ENCODE peak calls at places on chromosomes 2 and 18, in five cellular contexts. L is substantia nigra; G is EH; J is stimulated activated CD4-positive, alpha-beta T cell treated with anti-CD3 and anti-CD28 coated beads, Interleukin-12 subunit alpha, Interleukin-12 subunit beta, amount 100 ng/mL, for 48 hours; S is activated CD8-positive, alpha-beta memory T cell treated with anti-CD3 and anti-CD28 coated beads for 4 hours. Q is an unnamed sample.

GRCh38 chr18:22609642-22610041 is 191.9 kb upstream of the CTAGE1 start:
- DNase-seq in J (no peak), L (no peak), S (no peak), G (peak), Q (no peak)

GRCh38 chr2:240840435-240841060 is 20.5 kb upstream of the KIF1A start:
- DNase-seq in G (peak), L (no peak), S (no peak), J (no peak), Q (peak)

GRCh38 chr2:117815946-117816345 is 1.5 kb downstream of the DDX18 start:
- DNase-seq in L (no peak), G (no peak), S (no peak), J (no peak), Q (no peak)

GRCh38 chr2:8412586-8412985 is 269.3 kb upstream of the ID2 start:
- DNase-seq in G (peak), S (no peak), L (no peak), J (no peak), Q (peak)

GRCh38 chr2:236894791-236895190 is 190.9 kb upstream of the COPS8 start:
- DNase-seq in S (no peak), G (no peak), L (no peak), J (no peak), Q (no peak)

GRCh38 chr2:239727182-239727775 is 297.9 kb downstream of the NDUFA10 start:
- DNase-seq in G (no peak), L (no peak), S (no peak), J (no peak), Q (no peak)

GRCh38 chr18:79918089-79919011 is 33.1 kb downstream of the SLC66A2 start:
- DNase-seq in G (no peak), L (no peak), J (no peak), S (no peak), Q (no peak)

GRCh38 chr2:20670315-20671035 is 3.5 kb downstream of the GDF7 start:
- DNase-seq in L (no peak), J (no peak), G (no peak), S (no peak), Q (no peak)

GRCh38 chr2:206276169-206276927 is 1.9 kb downstream of the ZDBF2 start:
- DNase-seq in S (no peak), J (no peak), L (no peak), G (peak), Q (no peak)

GRCh38 chr2:64548795-64549194 is 24.7 kb downstream of the AFTPH start:
- DNase-seq in S (no peak), G (no peak), L (no peak), J (no peak), Q (no peak)

GRCh38 chr2:122868626-122869275 is 1113.3 kb downstream of the TSN start:
- DNase-seq in L (no peak), J (no peak), G (no peak), S (no peak), Q (no peak)

GRCh38 chr2:150587547-150588209 is 100.2 kb upstream of the RND3 start:
- DNase-seq in L (no peak), J (no peak), S (no peak), G (peak), Q (no peak)

GRCh38 chr2:205051417-205051816 is 506.1 kb downstream of the PARD3B start:
- DNase-seq in G (no peak), J (no peak), S (no peak), L (no peak), Q (no peak)

GRCh38 chr2:108288534-108289106 is at the start of gene SULT1C2:
- DNase-seq in S (no peak), G (no peak), J (no peak), L (no peak), Q (peak)

GRCh38 chr2:230319211-230319862 is 7.7 kb upstream of the SP140L start:
- DNase-seq in S (peak), G (no peak), L (no peak), J (peak), Q (no peak)

GRCh38 chr2:149148195-149149006 is 109.9 kb downstream of the LYPD6B start:
- DNase-seq in L (no peak), G (no peak), S (no peak), J (no peak), Q (no peak)

GRCh38 chr2:24855703-24856102 is 62.5 kb downstream of the CENPO start:
- DNase-seq in L (no peak), G (peak), J (no peak), S (no peak), Q (no peak)

GRCh38 chr2:69428981-69429380 is 8.3 kb downstream of the NFU1 start:
- DNase-seq in G (no peak), L (no peak), S (no peak), J (no peak), Q (no peak)

GRCh38 chr2:217970206-217970605 is 32.6 kb downstream of the TNS1 start:
- DNase-seq in S (no peak), L (no peak), G (peak), J (no peak), Q (no peak)

GRCh38 chr2:58569460-58570185 is 328.5 kb upstream of the FANCL start:
- DNase-seq in G (peak), S (no peak), J (no peak), L (no peak), Q (no peak)

GRCh38 chr2:69306612-69306896 is 80.5 kb downstream of the GFPT1 start:
- DNase-seq in G (peak), S (no peak), L (no peak), J (no peak), Q (no peak)

GRCh38 chr2:205684871-205685313 is 2.6 kb downstream of the NRP2 start:
- DNase-seq in G (no peak), S (no peak), J (no peak), L (no peak), Q (no peak)

GRCh38 chr2:64766841-64767669 is 113.3 kb upstream of the SERTAD2 start:
- DNase-seq in G (peak), J (no peak), L (no peak), S (no peak), Q (peak)

GRCh38 chr2:215171151-215171550 is 32.7 kb upstream of the ABCA12 start:
- DNase-seq in S (no peak), G (peak), L (no peak), J (no peak), Q (no peak)

GRCh38 chr18:7872569-7872968 is 305.5 kb downstream of the PTPRM start:
- DNase-seq in G (peak), S (no peak), J (no peak), L (no peak), Q (no peak)

GRCh38 chr2:19525313-19525712 is 166.9 kb upstream of the OSR1 start:
- DNase-seq in G (no peak), S (no peak), J (no peak), L (no peak), Q (no peak)

GRCh38 chr2:204177977-204178522 is 241.5 kb downstream of the ICOS start:
- DNase-seq in G (peak), J (peak), L (no peak), S (peak), Q (no peak)

GRCh38 chr18:37484893-37485834 is 80.4 kb downstream of the CELF4 start:
- DNase-seq in S (no peak), L (no peak), G (peak), J (no peak), Q (no peak)

GRCh38 chr2:75476778-75477177 is 84.0 kb downstream of the EVA1A start:
- DNase-seq in J (no peak), G (peak), S (no peak), L (no peak), Q (no peak)

GRCh38 chr2:200302940-200303727 is 3.4 kb upstream of the SPATS2L start:
- DNase-seq in L (no peak), S (no peak), G (peak), J (no peak), Q (no peak)

Q was measured in globus pallidus.